ENCODE peak calls at places on chromosome 5, in four cellular contexts. M, T, U and R are unnamed samples.
A peak's percentile ranks its signal among the peaks of the same experiment; 100 is the strongest.

GRCh38 chr5:58314356-58315045 is 145.4 kb downstream of the PLK2 start:
- DNase-seq in U (no peak), M (no peak), T (no peak), R (no peak)

GRCh38 chr5:75601996-75602395 is 9.3 kb upstream of the ANKDD1B start:
- DNase-seq in M (no peak), T (no peak), U (no peak), R (no peak)

GRCh38 chr5:132481243-132482211 is 9.0 kb downstream of the IRF1 start:
- DNase-seq in M (no peak), U (peak; percentile 36), T (no peak), R (no peak)

GRCh38 chr5:149381986-149382338 is 2.9 kb upstream of the IL17B start:
- DNase-seq in M (peak; percentile 31), T (peak; percentile 3), U (peak; percentile 49), R (no peak)

GRCh38 chr5:91219141-91219802 is 163.8 kb downstream of the ARRDC3 start:
- DNase-seq in T (no peak), M (no peak), U (no peak), R (peak; percentile 44)

GRCh38 chr5:24566933-24567332 is 77.8 kb downstream of the CDH10 start:
- DNase-seq in T (no peak), M (no peak), U (no peak), R (no peak)

GRCh38 chr5:180286-180918 is 10.9 kb upstream of the LRRC14B start:
- DNase-seq in M (no peak), U (no peak), T (no peak), R (no peak)

GRCh38 chr5:130471-131175 is 38.7 kb downstream of the PLEKHG4B start:
- DNase-seq in T (no peak), M (no peak), U (no peak), R (peak; percentile 3)

GRCh38 chr5:81167078-81167477 is 66.0 kb upstream of the CKMT2 start:
- DNase-seq in U (no peak), T (no peak), M (no peak), R (no peak)